ENCODE peak calls at places on chromosome 20, in four cellular contexts. T is GM12878, Z is K562, P is HepG2. O is an unnamed sample.
A peak's percentile ranks its signal among the peaks of the same experiment; 100 is the strongest.

GRCh38 chr20:3353646-3354045 is 53.8 kb downstream of the DNAAF9 start:
- DNase-seq in T (no peak), Z (no peak), P (no peak), O (no peak)

GRCh38 chr20:62451970-62452369 is 23.8 kb downstream of the GATA5 start:
- DNase-seq in T (no peak), Z (no peak), P (no peak), O (no peak)

GRCh38 chr20:56998438-56998837 is 268.0 kb downstream of the BMP7 start:
- DNase-seq in T (no peak), Z (peak; percentile 26), P (no peak), O (no peak)

GRCh38 chr20:63735859-63736718 is at the start of gene LIME1:
- DNase-seq in T (no peak), Z (peak; percentile 11), P (no peak), O (no peak)

GRCh38 chr20:4592316-4593148 is 129.2 kb upstream of the PRND start:
- DNase-seq in T (no peak), Z (peak; percentile 72), P (peak; percentile 81), O (peak; percentile 85)

GRCh38 chr20:1893721-1894470 is 1.3 kb upstream of the SIRPA start:
- DNase-seq in T (no peak), Z (no peak), P (peak; percentile 53), O (no peak)

GRCh38 chr20:50915424-50915823 is 15.8 kb downstream of the ADNP start:
- DNase-seq in T (no peak), Z (no peak), P (no peak), O (no peak)

GRCh38 chr20:64145458-64146300 is 18.6 kb upstream of the MYT1 start:
- DNase-seq in T (no peak), Z (peak; percentile 65), P (no peak), O (peak; percentile 34)

GRCh38 chr20:13995841-13996240 is 525 bp downstream of the MACROD2 start:
- DNase-seq in T (no peak), Z (no peak), P (no peak), O (peak; percentile 50)

GRCh38 chr20:33555755-33556154 is 65.9 kb downstream of the CBFA2T2 start:
- DNase-seq in T (no peak), Z (no peak), P (peak; percentile 52), O (no peak)

GRCh38 chr20:52978851-52979250 is 6.7 kb downstream of the TSHZ2 start:
- DNase-seq in T (no peak), Z (no peak), P (no peak), O (no peak)

GRCh38 chr20:9110916-9111432 is 42.1 kb downstream of the PLCB4 start:
- DNase-seq in T (no peak), Z (no peak), P (no peak), O (no peak)

GRCh38 chr20:55213653-55214052 is 738.3 kb downstream of the DOK5 start:
- DNase-seq in T (no peak), Z (no peak), P (no peak), O (no peak)

GRCh38 chr20:18672826-18673225 is 85.0 kb downstream of the DTD1 start:
- DNase-seq in T (no peak), Z (no peak), P (no peak), O (no peak)

GRCh38 chr20:1950836-1951235 is 43.0 kb downstream of the PDYN start:
- DNase-seq in T (no peak), Z (no peak), P (no peak), O (no peak)

GRCh38 chr20:33673411-33674293 is 576 bp downstream of the NECAB3 start:
- DNase-seq in T (no peak), Z (peak; percentile 68), P (no peak), O (no peak)

GRCh38 chr20:23296841-23297701 is 53.5 kb upstream of the NXT1 start:
- DNase-seq in T (no peak), Z (no peak), P (no peak), O (no peak)

GRCh38 chr20:12394786-12395185 is 477.1 kb downstream of the BTBD3 start:
- DNase-seq in T (no peak), Z (no peak), P (no peak), O (no peak)

GRCh38 chr20:33672426-33673114 is 1.7 kb downstream of the NECAB3 start:
- DNase-seq in T (no peak), Z (peak; percentile 57), P (no peak), O (no peak)

GRCh38 chr20:43686820-43687219 is 19.9 kb downstream of the MYBL2 start:
- DNase-seq in T (no peak), Z (peak; percentile 5), P (no peak), O (no peak)

GRCh38 chr20:3744806-3745685 is 12.6 kb downstream of the HSPA12B start:
- DNase-seq in T (no peak), Z (peak; percentile 97), P (peak; percentile 74), O (peak; percentile 98)

GRCh38 chr20:5073154-5074049 is 46.4 kb downstream of the PCNA start:
- DNase-seq in T (no peak), Z (no peak), P (peak; percentile 87), O (no peak)

GRCh38 chr20:57195023-57195758 is 71.2 kb downstream of the BMP7 start:
- DNase-seq in T (no peak), Z (no peak), P (no peak), O (no peak)

GRCh38 chr20:6657904-6658303 is 109.6 kb upstream of the BMP2 start:
- DNase-seq in T (no peak), Z (no peak), P (no peak), O (no peak)

GRCh38 chr20:9966966-9967365 is 67.8 kb upstream of the ANKEF1 start:
- DNase-seq in T (no peak), Z (no peak), P (peak; percentile 13), O (peak; percentile 15)

GRCh38 chr20:21548390-21549035 is 34.6 kb upstream of the NKX2-2 start:
- DNase-seq in T (peak; percentile 46), Z (no peak), P (no peak), O (no peak)

GRCh38 chr20:45953672-45954071 is 18.3 kb downstream of the ZNF335 start:
- DNase-seq in T (no peak), Z (no peak), P (no peak), O (no peak)

GRCh38 chr20:51116765-51117686 is 94.1 kb upstream of the KCNG1 start:
- DNase-seq in T (no peak), Z (peak; percentile 21), P (no peak), O (no peak)

GRCh38 chr20:63829943-63830820 is 882 bp downstream of the ZBTB46 start:
- DNase-seq in T (no peak), Z (no peak), P (no peak), O (peak; percentile 51)

GRCh38 chr20:40470313-40471260 is 218.4 kb downstream of the MAFB start:
- DNase-seq in T (no peak), Z (no peak), P (no peak), O (no peak)

GRCh38 chr20:6909608-6910007 is 142.1 kb downstream of the BMP2 start:
- DNase-seq in T (no peak), Z (no peak), P (no peak), O (no peak)

GRCh38 chr20:10654630-10655029 is 19.2 kb downstream of the JAG1 start:
- DNase-seq in T (peak; percentile 79), Z (no peak), P (no peak), O (no peak)

GRCh38 chr20:63461364-63461763 is 11.1 kb downstream of the KCNQ2 start:
- DNase-seq in T (no peak), Z (peak; percentile 87), P (no peak), O (peak; percentile 39)

GRCh38 chr20:37596890-37597539 is 69.3 kb upstream of the BLCAP start:
- DNase-seq in T (no peak), Z (no peak), P (no peak), O (no peak)

GRCh38 chr20:45780159-45780558 is 11.5 kb downstream of the WFDC3 start:
- DNase-seq in T (no peak), Z (no peak), P (no peak), O (no peak)

GRCh38 chr20:8331740-8332412 is 199.8 kb downstream of the PLCB1 start:
- DNase-seq in T (no peak), Z (no peak), P (peak; percentile 86), O (no peak)

GRCh38 chr20:21902391-21902790 is 196.9 kb downstream of the PAX1 start:
- DNase-seq in T (no peak), Z (no peak), P (no peak), O (no peak)

GRCh38 chr20:19122395-19122794 is 90.0 kb upstream of the SLC24A3 start:
- DNase-seq in T (no peak), Z (no peak), P (no peak), O (no peak)

GRCh38 chr20:34364013-34364382 is 925 bp downstream of the ITCH start:
- DNase-seq in T (no peak), Z (no peak), P (no peak), O (no peak)

GRCh38 chr20:53579581-53580375 is 13.9 kb downstream of the ZNF217 start:
- DNase-seq in T (no peak), Z (no peak), P (peak; percentile 99), O (peak; percentile 33)

GRCh38 chr20:891121-892080 is 24.7 kb downstream of the ANGPT4 start:
- DNase-seq in T (peak; percentile 37), Z (no peak), P (no peak), O (no peak)
- TF ChIP-seq FOXK2 in T (no peak), Z (no peak), P (no peak), O (no peak)

GRCh38 chr20:49029203-49029602 is 16.9 kb upstream of the CSE1L start:
- DNase-seq in T (no peak), Z (no peak), P (no peak), O (no peak)
- TF ChIP-seq BHLHE40 in T (no peak), Z (no peak), P (no peak), O (no peak)

GRCh38 chr20:25015986-25016385 is 23.4 kb upstream of the APMAP start:
- DNase-seq in T (no peak), Z (no peak), P (no peak), O (no peak)

GRCh38 chr20:25016471-25016870 is 23.9 kb upstream of the APMAP start:
- DNase-seq in T (no peak), Z (no peak), P (no peak), O (no peak)

GRCh38 chr20:25018425-25018824 is 25.9 kb upstream of the APMAP start:
- DNase-seq in T (no peak), Z (no peak), P (no peak), O (no peak)

GRCh38 chr20:25018841-25019240 is 26.3 kb upstream of the APMAP start:
- DNase-seq in T (no peak), Z (no peak), P (no peak), O (no peak)

DNA sequence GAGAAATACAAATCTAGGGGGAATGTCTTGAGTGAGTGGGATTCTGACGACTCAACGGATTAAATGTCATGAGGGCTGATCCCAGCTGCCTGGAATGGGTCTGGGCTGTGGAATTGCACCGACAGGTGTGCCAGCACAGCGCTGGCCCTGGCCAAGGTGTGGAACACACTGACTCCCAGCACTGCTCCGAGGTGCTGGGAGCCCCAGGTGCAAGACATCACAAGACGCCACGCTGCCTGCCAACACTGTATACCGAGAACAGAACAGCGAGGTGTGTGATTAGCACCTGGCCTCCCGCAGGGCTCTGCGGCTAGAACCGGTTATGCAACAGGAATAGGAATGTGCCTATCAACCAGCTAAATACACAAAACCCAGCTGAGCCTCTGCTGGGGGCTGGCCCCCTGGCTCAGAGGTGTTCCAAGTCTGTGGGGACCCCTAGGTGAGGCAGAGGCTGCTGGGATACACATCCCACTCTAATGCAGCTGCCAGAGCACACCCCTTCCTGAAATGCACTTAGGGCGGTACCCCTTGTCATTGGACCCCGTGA is 24.8 kb upstream of the APMAP start:
- DNase-seq in T (no peak), Z (no peak), P (peak; percentile 64), O (no peak)
- TF ChIP-seq FOXK2 in T (no peak), Z (no peak), P (no peak), O (no peak)

GRCh38 chr20:58229198-58229802 is 847 bp upstream of the ANKRD60 start:
- DNase-seq in T (no peak), Z (no peak), P (no peak), O (no peak)
- TF ChIP-seq BHLHE40 in T (no peak), Z (no peak), P (no peak), O (no peak)

O was measured in HEK293T.